ENCODE peak calls at places on chromosomes 5 and 9, in seven cellular contexts. Q is sigmoid colon; S is fibroblast of pulmonary artery; D is nephron progenitor cell; C is H9; A is CD8-positive, alpha-beta T cell; X is mesothelial cell of epicardium. T is an unnamed sample.

GRCh38 chr5:159100928-159101646 is 1.4 kb upstream of the EBF1 start:
- DNase-seq in A (no peak), D (no peak), X (no peak), S (no peak), Q (no peak), C (no peak), T (no peak)

GRCh38 chr5:159392881-159393280 is 62.6 kb upstream of the IL12B start:
- DNase-seq in Q (no peak), C (no peak), X (no peak), A (no peak), S (no peak), D (no peak), T (no peak)

GRCh38 chr9:70127540-70128416 is 84.1 kb downstream of the MAMDC2 start:
- DNase-seq in D (no peak), A (no peak), X (no peak), S (no peak), Q (no peak), C (no peak), T (no peak)

GRCh38 chr5:141234109-141234508 is 11.0 kb downstream of the PCDHB14 start:
- DNase-seq in X (no peak), A (no peak), D (no peak), S (peak; percentile 36), Q (no peak), C (no peak), T (no peak)

GRCh38 chr9:2622361-2623045 is 916 bp downstream of the VLDLR start:
- DNase-seq in C (peak; percentile 39), A (no peak), Q (peak; percentile 63), D (peak; percentile 61), X (peak; percentile 38), S (peak; percentile 25), T (no peak)

GRCh38 chr9:4349841-4350418 is 50.1 kb upstream of the GLIS3 start:
- DNase-seq in D (peak; percentile 14), C (peak; percentile 38), S (no peak), Q (no peak), A (no peak), X (no peak), T (no peak)

GRCh38 chr5:179131886-179132585 is 71.9 kb downstream of the ZNF354C start:
- DNase-seq in A (no peak), Q (peak; percentile 65), C (no peak), S (no peak), D (no peak), X (no peak), T (peak; percentile 86)

GRCh38 chr9:127034691-127035090 is 87.7 kb downstream of the ANGPTL2 start:
- DNase-seq in S (no peak), Q (no peak), A (no peak), X (no peak), C (no peak), D (no peak), T (no peak)

GRCh38 chr5:121746763-121747162 is 104.9 kb upstream of the FTMT start:
- DNase-seq in S (no peak), Q (no peak), A (no peak), C (no peak), D (no peak), X (no peak), T (no peak)

GRCh38 chr9:96660693-96661248 is 5.7 kb upstream of the PRXL2C start:
- DNase-seq in X (no peak), D (no peak), S (no peak), A (no peak), Q (no peak), C (no peak), T (no peak)

GRCh38 chr5:83583859-83584258 is 112.3 kb downstream of the VCAN start:
- DNase-seq in S (peak; percentile 68), A (no peak), Q (no peak), X (no peak), C (no peak), D (no peak), T (no peak)

GRCh38 chr5:98109561-98110006 is 663.9 kb upstream of the RGMB start:
- DNase-seq in Q (no peak), S (peak; percentile 61), D (no peak), X (no peak), A (no peak), C (no peak), T (no peak)

GRCh38 chr9:94800424-94801117 is 74.1 kb downstream of the AOPEP start:
- DNase-seq in A (no peak), X (no peak), C (no peak), D (no peak), Q (no peak), S (no peak), T (no peak)

GRCh38 chr5:129399069-129399468 is 61.0 kb upstream of the ADAMTS19 start:
- DNase-seq in X (no peak), S (no peak), Q (no peak), D (no peak), A (no peak), C (peak; percentile 52), T (no peak)

GRCh38 chr5:134547579-134547978 is 22.1 kb downstream of the JADE2 start:
- DNase-seq in A (no peak), X (no peak), S (peak; percentile 88), Q (peak; percentile 81), C (no peak), D (no peak), T (no peak)

GRCh38 chr5:122180863-122181519 is 51.6 kb downstream of the ZNF474 start:
- DNase-seq in C (no peak), Q (no peak), X (no peak), D (no peak), A (no peak), S (peak; percentile 80), T (no peak)

GRCh38 chr9:98248737-98249474 is 6.5 kb downstream of the TBC1D2 start:
- DNase-seq in C (no peak), A (no peak), S (peak; percentile 97), X (no peak), D (peak; percentile 15), Q (peak; percentile 78), T (no peak)

GRCh38 chr5:68406344-68406743 is 190.8 kb downstream of the PIK3R1 start:
- DNase-seq in X (no peak), D (no peak), C (no peak), S (no peak), A (no peak), Q (no peak), T (no peak)

GRCh38 chr9:87324613-87325194 is 173.0 kb upstream of the DAPK1 start:
- DNase-seq in D (no peak), A (no peak), Q (no peak), S (peak; percentile 84), C (no peak), X (no peak), T (no peak)

GRCh38 chr9:133823189-133824105 is 85.3 kb upstream of the SARDH start:
- DNase-seq in Q (no peak), X (no peak), C (no peak), D (no peak), S (no peak), A (no peak), T (no peak)

GRCh38 chr5:91221917-91222316 is 161.2 kb downstream of the ARRDC3 start:
- DNase-seq in A (no peak), D (no peak), Q (no peak), S (no peak), X (no peak), C (no peak), T (no peak)

GRCh38 chr5:124252094-124252750 is 494.2 kb downstream of the ZNF608 start:
- DNase-seq in Q (no peak), D (peak; percentile 24), C (no peak), S (peak; percentile 18), X (no peak), A (no peak), T (no peak)

GRCh38 chr5:130222638-130223037 is 318.4 kb downstream of the CHSY3 start:
- DNase-seq in D (no peak), X (no peak), S (peak; percentile 53), Q (no peak), A (no peak), C (no peak), T (no peak)

GRCh38 chr5:68494771-68495170 is 279.2 kb downstream of the PIK3R1 start:
- DNase-seq in S (no peak), Q (no peak), C (no peak), X (no peak), D (no peak), A (no peak), T (no peak)

DNA sequence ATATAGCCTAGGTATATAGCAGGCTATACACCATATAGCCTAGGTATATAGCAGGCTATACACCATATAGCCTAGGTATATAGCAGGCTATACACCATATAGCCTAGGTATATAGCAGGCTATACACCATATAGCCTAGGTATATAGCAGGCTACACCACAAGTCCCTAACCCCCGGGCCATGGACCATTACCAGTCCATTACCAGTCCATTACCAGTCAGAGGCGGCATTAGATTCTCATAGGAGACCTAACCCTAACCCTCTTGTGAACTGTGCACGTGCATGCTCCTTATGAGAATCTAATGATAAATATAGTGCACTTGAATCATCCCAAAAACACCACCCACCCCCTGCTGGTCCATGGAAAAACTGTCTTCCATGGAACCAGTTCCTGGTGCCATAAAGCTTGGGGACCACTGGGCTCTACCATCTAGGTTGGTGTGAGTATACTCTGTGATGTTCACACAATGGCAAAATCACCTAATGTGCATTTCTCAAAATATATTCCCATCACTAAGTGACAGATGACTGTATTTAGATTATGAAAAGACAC is 4.7 kb downstream of the PLIN2 start:
- DNase-seq in Q (no peak), C (no peak), S (no peak), A (no peak), X (no peak), D (no peak), T (no peak)
- TF ChIP-seq CTCF in Q (no peak), C (no peak), S (peak; percentile 28), A (no peak), X (no peak), D (no peak), T (peak; percentile 17)

GRCh38 chr9:29285818-29286217 is 1712.5 kb upstream of the C9orf72 start:
- DNase-seq in S (peak; percentile 39), Q (no peak), C (peak; percentile 29), X (no peak), D (no peak), A (no peak), T (no peak)
- TF ChIP-seq CTCF in S (peak; percentile 37), Q (no peak), C (peak; percentile 56), X (no peak), D (no peak), A (no peak), T (peak; percentile 13)

GRCh38 chr5:177383181-177383580 is 1.1 kb upstream of the SLC34A1 start:
- DNase-seq in X (no peak), S (no peak), Q (no peak), D (no peak), A (no peak), C (no peak), T (no peak)

GRCh38 chr5:177380805-177381126 is 3.5 kb upstream of the SLC34A1 start:
- DNase-seq in D (no peak), S (no peak), A (no peak), C (no peak), X (no peak), Q (no peak), T (no peak)

GRCh38 chr5:177384134-177384533 is at the start of gene SLC34A1:
- DNase-seq in C (no peak), S (no peak), X (no peak), A (no peak), Q (no peak), D (no peak), T (no peak)

GRCh38 chr5:177385720-177386119 is 1.5 kb downstream of the SLC34A1 start:
- DNase-seq in S (no peak), C (no peak), Q (no peak), D (no peak), X (no peak), A (no peak), T (no peak)

GRCh38 chr5:177382423-177383029 is 1.7 kb upstream of the SLC34A1 start:
- DNase-seq in C (peak; percentile 72), X (no peak), A (no peak), D (no peak), S (peak; percentile 49), Q (no peak), T (no peak)
- TF ChIP-seq CTCF in C (peak; percentile 43), X (no peak), A (no peak), D (no peak), S (peak; percentile 44), Q (peak; percentile 28), T (peak; percentile 37)

GRCh38 chr5:143898381-143898780 is 86.4 kb downstream of the HMHB1 start:
- DNase-seq in C (no peak), X (no peak), Q (no peak), A (no peak), S (no peak), D (no peak), T (no peak)
- TF ChIP-seq CTCF in C (no peak), X (no peak), Q (no peak), A (no peak), S (no peak), D (no peak), T (no peak)